ENCODE peak calls at places on chromosomes 12 and 14, in seven cellular contexts. H, Z, Q, B, I, J and E are unnamed samples.
A peak's percentile ranks its signal among the peaks of the same experiment; 100 is the strongest.

GRCh38 chr12:95648990-95649791 is 97.9 kb upstream of the USP44 start:
- ATAC-seq in H (no peak), Z (peak; percentile 94), Q (no peak), B (no peak), I (peak; percentile 68), J (peak; percentile 75), E (peak; percentile 23)

GRCh38 chr12:14643247-14643646 is 53.2 kb downstream of the GUCY2C start:
- ATAC-seq in H (peak; percentile 89), Z (no peak), Q (no peak), B (peak; percentile 34), I (no peak), J (no peak), E (no peak)

GRCh38 chr14:30158299-30158698 is 230.7 kb upstream of the PRKD1 start:
- ATAC-seq in H (no peak), Z (no peak), Q (no peak), B (no peak), I (no peak), J (no peak), E (no peak)

GRCh38 chr12:63420206-63420644 is 248.1 kb downstream of the DPY19L2 start:
- ATAC-seq in H (peak; percentile 93), Z (peak; percentile 91), Q (no peak), B (no peak), I (peak; percentile 58), J (peak; percentile 77), E (no peak)

GRCh38 chr12:71719647-71720370 is 33.9 kb downstream of the TMEM19 start:
- ATAC-seq in H (no peak), Z (no peak), Q (no peak), B (no peak), I (no peak), J (peak; percentile 81), E (no peak)

GRCh38 chr12:19130224-19131019 is 889 bp downstream of the PLEKHA5 start:
- ATAC-seq in H (peak; percentile 74), Z (peak; percentile 59), Q (peak; percentile 51), B (peak; percentile 23), I (peak; percentile 47), J (peak; percentile 52), E (peak; percentile 13)

GRCh38 chr12:32981139-32981538 is 84.6 kb upstream of the PKP2 start:
- ATAC-seq in H (no peak), Z (no peak), Q (no peak), B (no peak), I (no peak), J (no peak), E (no peak)

GRCh38 chr14:54450535-54450934 is 9.4 kb upstream of the CNIH1 start:
- ATAC-seq in H (no peak), Z (no peak), Q (no peak), B (no peak), I (no peak), J (peak; percentile 61), E (no peak)

GRCh38 chr12:29528161-29528560 is 30.7 kb upstream of the OVCH1 start:
- ATAC-seq in H (no peak), Z (no peak), Q (peak; percentile 75), B (no peak), I (peak; percentile 35), J (no peak), E (no peak)

GRCh38 chr14:65470404-65470880 is 57.9 kb downstream of the FUT8 start:
- ATAC-seq in H (peak; percentile 40), Z (peak; percentile 45), Q (no peak), B (no peak), I (peak; percentile 21), J (no peak), E (no peak)

GRCh38 chr12:21962821-21963220 is 21.6 kb upstream of the ABCC9 start:
- ATAC-seq in H (no peak), Z (no peak), Q (no peak), B (no peak), I (no peak), J (no peak), E (no peak)

GRCh38 chr12:66929121-66929520 is 250.2 kb upstream of the GRIP1 start:
- ATAC-seq in H (no peak), Z (no peak), Q (no peak), B (peak; percentile 80), I (no peak), J (no peak), E (no peak)

GRCh38 chr12:91667698-91668097 is 477.9 kb downstream of the BTG1 start:
- ATAC-seq in H (no peak), Z (no peak), Q (no peak), B (no peak), I (no peak), J (no peak), E (no peak)

GRCh38 chr14:72402429-72402772 is 470.2 kb downstream of the RGS6 start:
- ATAC-seq in H (peak; percentile 61), Z (no peak), Q (no peak), B (no peak), I (no peak), J (no peak), E (no peak)

GRCh38 chr14:50198503-50198902 is 32.9 kb downstream of the SOS2 start:
- ATAC-seq in H (no peak), Z (no peak), Q (no peak), B (no peak), I (no peak), J (no peak), E (no peak)

DNA sequence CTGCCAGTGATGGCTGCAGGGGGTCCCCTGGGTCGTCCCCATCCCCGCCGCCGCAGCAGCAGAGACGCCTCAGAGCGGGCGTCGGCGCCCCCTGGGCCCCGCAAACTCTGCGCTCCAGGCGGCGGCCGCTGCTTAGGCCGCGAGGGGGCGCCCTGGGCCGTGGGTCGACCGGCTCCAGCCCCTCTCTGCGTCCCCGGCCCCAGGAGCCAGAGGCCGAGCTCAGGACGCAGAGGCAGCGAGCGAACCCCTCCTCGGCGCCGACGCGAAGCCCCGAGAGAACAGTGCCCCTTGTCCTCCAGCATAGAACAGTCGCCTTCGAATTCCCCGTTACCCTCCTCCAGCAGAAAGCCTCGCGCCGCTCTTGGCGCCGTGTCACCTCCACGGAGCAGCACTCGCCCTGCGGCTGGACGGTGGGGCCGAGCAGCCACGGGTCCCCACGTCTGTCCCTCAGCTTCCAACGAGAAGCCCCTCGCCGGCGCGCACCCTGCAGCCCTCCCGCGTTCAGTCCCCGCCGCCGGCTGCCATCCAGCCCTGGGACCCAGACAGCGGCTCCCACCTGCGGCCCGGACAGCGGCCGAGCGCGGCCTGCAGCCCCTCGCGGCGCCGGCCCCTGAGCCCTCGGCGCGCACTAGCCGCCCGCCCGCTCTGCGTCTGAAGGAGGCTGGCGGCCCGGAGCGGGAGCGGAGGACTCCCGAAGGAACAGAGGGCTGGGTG is 106.6 kb downstream of the PRICKLE1 start:
- ATAC-seq in H (no peak), Z (peak; percentile 93), Q (peak; percentile 94), B (peak; percentile 51), I (peak; percentile 87), J (peak; percentile 92), E (peak; percentile 89)
- H3K4me3 ChIP-seq in H (no peak overlapping the region), Z (peak overlapping the region; percentile 65), Q (peak overlapping the region; percentile 91), B (peak overlapping the region; percentile 59), I (peak overlapping the region; percentile 82), J (peak overlapping the region; percentile 82), E (peak overlapping the region; percentile 98)

GRCh38 chr14:61255968-61256367 is 25.2 kb downstream of the TMEM30B start:
- ATAC-seq in H (no peak), Z (no peak), Q (no peak), B (no peak), I (no peak), J (no peak), E (no peak)

GRCh38 chr14:61253064-61253753 is 27.9 kb downstream of the TMEM30B start:
- ATAC-seq in H (peak; percentile 13), Z (no peak), Q (peak; percentile 4), B (no peak), I (peak; percentile 11), J (no peak), E (no peak)

GRCh38 chr14:61250063-61250462 is 31.1 kb downstream of the TMEM30B start:
- ATAC-seq in H (no peak), Z (no peak), Q (no peak), B (no peak), I (no peak), J (no peak), E (no peak)

GRCh38 chr14:61254803-61255526 is 26.2 kb downstream of the TMEM30B start:
- ATAC-seq in H (no peak), Z (no peak), Q (no peak), B (no peak), I (no peak), J (no peak), E (no peak)

GRCh38 chr14:61252354-61253063 is 28.6 kb downstream of the TMEM30B start:
- ATAC-seq in H (peak; percentile 99), Z (peak; percentile 98), Q (peak; percentile 91), B (peak; percentile 85), I (peak; percentile 91), J (peak; percentile 100), E (peak; percentile 92)
- H3K4me3 ChIP-seq in H (no peak overlapping the region), Z (no peak overlapping the region), Q (peak overlapping the region; percentile 19), B (no peak overlapping the region), I (no peak overlapping the region), J (no peak overlapping the region), E (no peak overlapping the region)

DNA sequence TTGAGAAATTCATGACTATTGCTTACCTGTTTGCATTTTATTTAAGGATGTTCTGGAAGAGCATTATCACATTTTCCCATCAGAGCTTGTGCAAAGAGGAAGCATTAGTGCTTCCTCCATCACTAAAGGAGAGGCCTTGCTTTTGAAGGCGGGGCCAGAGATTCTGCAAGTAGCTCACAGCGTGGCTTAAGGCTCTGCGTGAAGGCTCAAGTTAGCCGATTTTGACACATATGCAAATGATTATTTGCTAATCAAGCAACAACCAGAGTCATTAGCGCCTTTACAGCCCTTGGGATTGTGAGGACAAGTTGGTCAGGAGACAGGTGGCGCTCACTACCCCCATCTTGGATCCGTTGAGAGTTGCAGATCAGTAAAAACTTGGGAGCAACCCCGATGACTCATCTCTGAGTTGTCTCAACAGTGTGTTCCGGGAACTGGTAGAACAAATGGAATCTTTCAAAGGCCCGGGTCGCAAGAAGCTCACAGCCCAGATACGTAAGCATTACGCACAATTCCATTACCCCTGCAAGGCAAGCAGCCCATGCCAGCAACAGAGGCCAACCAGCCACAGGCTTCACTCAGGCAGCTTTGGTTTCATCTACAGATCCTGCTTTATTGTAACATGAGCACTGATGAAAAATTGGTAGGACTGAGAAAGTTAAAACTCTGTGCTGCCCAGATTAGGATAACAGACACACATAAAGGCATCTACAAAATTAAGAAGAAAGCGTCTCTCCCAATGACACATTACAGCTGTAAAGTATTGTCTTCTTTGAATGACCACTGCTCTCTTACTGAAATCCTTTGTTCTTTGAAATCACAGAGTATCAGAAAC is 34.9 kb upstream of the SPTSSA start:
- ATAC-seq in H (no peak), Z (peak; percentile 91), Q (peak; percentile 96), B (no peak), I (peak; percentile 88), J (peak; percentile 66), E (peak; percentile 96)
- H3K4me3 ChIP-seq in H (no peak overlapping the region), Z (peak overlapping the region; percentile 39), Q (peak overlapping the region; percentile 41), B (no peak overlapping the region), I (no peak overlapping the region), J (no peak overlapping the region), E (no peak overlapping the region)

GRCh38 chr14:69652942-69653680 is 41.7 kb downstream of the SUSD6 start:
- ATAC-seq in H (no peak), Z (no peak), Q (peak; percentile 29), B (no peak), I (peak; percentile 34), J (peak; percentile 16), E (peak; percentile 32)

GRCh38 chr14:69654109-69654508 is 42.7 kb downstream of the SUSD6 start:
- ATAC-seq in H (no peak), Z (no peak), Q (peak; percentile 18), B (no peak), I (no peak), J (peak; percentile 3), E (no peak)

GRCh38 chr14:69648480-69649414 is 37.4 kb downstream of the SUSD6 start:
- ATAC-seq in H (peak; percentile 68), Z (no peak), Q (no peak), B (no peak), I (peak; percentile 60), J (peak; percentile 69), E (no peak)

GRCh38 chr14:69650948-69651369 is 39.6 kb downstream of the SUSD6 start:
- ATAC-seq in H (no peak), Z (no peak), Q (no peak), B (peak; percentile 38), I (peak; percentile 29), J (peak; percentile 2), E (no peak)

GRCh38 chr14:69651653-69652052 is 40.3 kb downstream of the SUSD6 start:
- ATAC-seq in H (no peak), Z (no peak), Q (no peak), B (no peak), I (no peak), J (peak; percentile 44), E (no peak)
- H3K4me3 ChIP-seq in H (no peak overlapping the region), Z (no peak overlapping the region), Q (no peak overlapping the region), B (no peak overlapping the region), I (no peak overlapping the region), J (no peak overlapping the region), E (no peak overlapping the region)